ENCODE peak calls at places on chromosomes 16 and 17, in nine cellular contexts. J, Z, O, L, B, V, E, S and F are unnamed samples.

GRCh38 chr16:79444522-79445040 is 156.0 kb downstream of the MAF start:
- DNase-seq in J (no peak), V (no peak), B (no peak), Z (no peak), O (no peak), L (no peak), E (no peak), S (no peak), F (no peak)

GRCh38 chr17:48728232-48729231 is at the start of gene HOXB13:
- DNase-seq in Z (peak), V (peak), S (no peak), O (no peak), B (no peak), L (no peak), J (no peak), E (peak), F (peak)

GRCh38 chr17:32627233-32628008 is 140.6 kb downstream of the CDK5R1 start:
- DNase-seq in O (peak), J (no peak), V (no peak), Z (no peak), S (no peak), E (no peak), L (peak), B (no peak), F (peak)

GRCh38 chr16:31754998-31755615 is 118.5 kb upstream of the ZNF267 start:
- DNase-seq in J (no peak), O (no peak), B (no peak), V (no peak), L (no peak), Z (no peak), S (no peak), E (no peak), F (no peak)

GRCh38 chr17:62895650-62896301 is 70.3 kb upstream of the TANC2 start:
- DNase-seq in L (no peak), B (no peak), O (peak), Z (peak), J (no peak), E (no peak), S (no peak), V (no peak), F (no peak)

GRCh38 chr16:17403156-17403809 is 67.5 kb downstream of the XYLT1 start:
- DNase-seq in L (no peak), Z (no peak), V (no peak), E (no peak), J (no peak), O (no peak), S (no peak), B (no peak), F (no peak)

GRCh38 chr16:85834741-85835140 is 35.2 kb downstream of the COX4I1 start:
- DNase-seq in E (no peak), B (no peak), J (no peak), L (no peak), Z (no peak), S (no peak), V (no peak), O (no peak), F (no peak)

GRCh38 chr16:15445450-15445849 is 11.1 kb downstream of the BMERB1 start:
- DNase-seq in E (no peak), J (no peak), V (no peak), S (no peak), O (no peak), B (no peak), L (no peak), Z (no peak), F (no peak)

GRCh38 chr16:77584205-77584859 is 138.0 kb upstream of the NUDT7 start:
- DNase-seq in S (peak), E (peak), L (peak), Z (peak), J (peak), V (no peak), O (peak), B (no peak), F (peak)

GRCh38 chr16:86490859-86491642 is 19.3 kb upstream of the FOXF1 start:
- DNase-seq in V (no peak), O (peak), L (no peak), B (no peak), E (no peak), S (no peak), Z (peak), J (no peak), F (no peak)

GRCh38 chr17:82059272-82060000 is 6.2 kb downstream of the DUS1L start:
- DNase-seq in S (no peak), B (no peak), O (no peak), Z (no peak), V (no peak), J (no peak), E (no peak), L (no peak), F (no peak)

GRCh38 chr17:66930933-66931332 is 33.6 kb upstream of the CACNG4 start:
- DNase-seq in B (no peak), V (no peak), S (no peak), J (no peak), O (no peak), Z (peak), L (no peak), E (peak), F (no peak)

GRCh38 chr17:76793775-76794174 is 55.9 kb downstream of the MFSD11 start:
- DNase-seq in L (no peak), V (no peak), B (no peak), J (no peak), Z (peak), E (peak), O (no peak), S (no peak), F (peak)

GRCh38 chr16:88673685-88674398 is 11.0 kb upstream of the MVD start:
- DNase-seq in E (no peak), Z (no peak), O (no peak), B (no peak), S (no peak), V (peak), J (no peak), L (no peak), F (no peak)

GRCh38 chr17:40290629-40291296 is 3.1 kb downstream of the CDC6 start:
- DNase-seq in O (peak), E (peak), J (peak), L (peak), S (peak), Z (peak), V (no peak), B (no peak), F (peak)

GRCh38 chr17:66491213-66491612 is 188.8 kb downstream of the PRKCA start:
- DNase-seq in B (no peak), J (no peak), L (no peak), V (no peak), O (no peak), S (no peak), Z (peak), E (no peak), F (no peak)